ENCODE peak calls at places on chromosome 20, in ten cellular contexts. F, U, J, C, T, B, R, V, X and O are unnamed samples.

GRCh38 chr20:16526433-16527380 is 46.5 kb downstream of the KIF16B start:
- DNase-seq in F (no peak), U (no peak), J (no peak), C (no peak), T (no peak), B (no peak), R (no peak), V (no peak), X (no peak), O (no peak)

GRCh38 chr20:50543326-50543725 is 33.1 kb downstream of the PTPN1 start:
- DNase-seq in F (no peak), U (no peak), J (no peak), C (no peak), T (no peak), B (no peak), R (no peak), V (no peak), X (no peak), O (no peak)

GRCh38 chr20:2140561-2140960 is 38.9 kb downstream of the STK35 start:
- DNase-seq in F (no peak), U (no peak), J (peak), C (no peak), T (no peak), B (no peak), R (peak), V (peak), X (no peak), O (no peak)

GRCh38 chr20:64083380-64084208 is 604 bp downstream of the LKAAEAR1 start:
- DNase-seq in F (peak), U (peak), J (peak), C (peak), T (peak), B (peak), R (peak), V (peak), X (peak), O (peak)

GRCh38 chr20:19025430-19026120 is 186.9 kb upstream of the SLC24A3 start:
- DNase-seq in F (no peak), U (no peak), J (no peak), C (no peak), T (no peak), B (no peak), R (no peak), V (no peak), X (no peak), O (no peak)

GRCh38 chr20:32917191-32917950 is 58.6 kb downstream of the EFCAB8 start:
- DNase-seq in F (no peak), U (no peak), J (no peak), C (no peak), T (no peak), B (no peak), R (no peak), V (no peak), X (no peak), O (no peak)

GRCh38 chr20:62942456-62942855 is 4.5 kb downstream of the GID8 start:
- DNase-seq in F (no peak), U (no peak), J (no peak), C (no peak), T (no peak), B (no peak), R (no peak), V (no peak), X (no peak), O (no peak)

GRCh38 chr20:43942661-43943285 is 28.1 kb downstream of the TOX2 start:
- DNase-seq in F (no peak), U (no peak), J (no peak), C (no peak), T (peak), B (peak), R (no peak), V (peak), X (no peak), O (peak)

GRCh38 chr20:50601511-50602431 is 89.6 kb downstream of the RIPOR3 start:
- DNase-seq in F (no peak), U (no peak), J (no peak), C (no peak), T (no peak), B (no peak), R (no peak), V (no peak), X (no peak), O (no peak)

GRCh38 chr20:54362283-54362682 is 113.1 kb upstream of the DOK5 start:
- DNase-seq in F (no peak), U (no peak), J (no peak), C (no peak), T (no peak), B (no peak), R (no peak), V (no peak), X (no peak), O (no peak)

GRCh38 chr20:38581013-38581412 is at the start of gene ADIG:
- DNase-seq in F (no peak), U (no peak), J (peak), C (peak), T (no peak), B (no peak), R (no peak), V (peak), X (no peak), O (no peak)

GRCh38 chr20:37396520-37397075 is 50.7 kb downstream of the SRC start:
- DNase-seq in F (no peak), U (no peak), J (no peak), C (no peak), T (no peak), B (no peak), R (no peak), V (no peak), X (no peak), O (no peak)

GRCh38 chr20:4956200-4956810 is 45.0 kb downstream of the SLC23A2 start:
- DNase-seq in F (no peak), U (no peak), J (no peak), C (no peak), T (peak), B (peak), R (no peak), V (peak), X (peak), O (peak)

GRCh38 chr20:2509794-2510193 is 1.1 kb upstream of the ZNF343 start:
- DNase-seq in F (no peak), U (no peak), J (no peak), C (no peak), T (no peak), B (no peak), R (no peak), V (no peak), X (no peak), O (no peak)

GRCh38 chr20:7943891-7944290 is 3.6 kb upstream of the HAO1 start:
- DNase-seq in F (no peak), U (no peak), J (no peak), C (no peak), T (no peak), B (no peak), R (no peak), V (no peak), X (no peak), O (no peak)

GRCh38 chr20:41183831-41184230 is 46.5 kb downstream of the PLCG1 start:
- DNase-seq in F (no peak), U (no peak), J (no peak), C (no peak), T (no peak), B (no peak), R (no peak), V (no peak), X (no peak), O (no peak)

GRCh38 chr20:10481671-10482070 is 46.6 kb downstream of the SLX4IP start:
- DNase-seq in F (no peak), U (no peak), J (no peak), C (no peak), T (no peak), B (no peak), R (no peak), V (no peak), X (no peak), O (no peak)

GRCh38 chr20:50588034-50588736 is 78.0 kb downstream of the PTPN1 start:
- DNase-seq in F (peak), U (peak), J (peak), C (peak), T (peak), B (peak), R (peak), V (peak), X (peak), O (peak)

GRCh38 chr20:42193119-42193518 is 574.9 kb upstream of the CHD6 start:
- DNase-seq in F (no peak), U (no peak), J (no peak), C (no peak), T (no peak), B (no peak), R (no peak), V (no peak), X (no peak), O (no peak)

GRCh38 chr20:33013701-33014326 is 6.3 kb downstream of the BPIFB2 start:
- DNase-seq in F (no peak), U (no peak), J (no peak), C (no peak), T (no peak), B (no peak), R (no peak), V (no peak), X (no peak), O (no peak)

GRCh38 chr20:57469418-57470211 is 55.3 kb downstream of the CTCFL start:
- DNase-seq in F (no peak), U (peak), J (no peak), C (no peak), T (no peak), B (no peak), R (no peak), V (no peak), X (no peak), O (no peak)

GRCh38 chr20:41871063-41871462 is 252.9 kb upstream of the CHD6 start:
- DNase-seq in F (no peak), U (no peak), J (no peak), C (no peak), T (no peak), B (no peak), R (no peak), V (no peak), X (no peak), O (no peak)

GRCh38 chr20:49785851-49786174 is 26.8 kb upstream of the SLC9A8 start:
- DNase-seq in F (no peak), U (peak), J (no peak), C (no peak), T (no peak), B (no peak), R (no peak), V (no peak), X (no peak), O (no peak)